ENCODE peak calls at places on chromosomes 13 and 19, in five cellular contexts. K is HepG2, T is GM12878, F is H1, W is K562. G is an unnamed sample.

GRCh38 chr19:55493650-55494171 is 5.5 kb downstream of the SSC5D start:
- DNase-seq in F (no peak), K (no peak), T (no peak), W (no peak), G (no peak)

GRCh38 chr13:74090397-74090796 is 43.8 kb downstream of the KLF12 start:
- DNase-seq in K (no peak), T (no peak), W (no peak), F (no peak), G (no peak)

GRCh38 chr19:55279773-55280643 is at the start of gene HSPBP1:
- DNase-seq in K (peak), W (peak), T (peak), F (peak), G (peak)

GRCh38 chr19:15324791-15325519 is 7.4 kb downstream of the BRD4 start:
- DNase-seq in W (no peak), T (no peak), K (no peak), F (no peak), G (no peak)

GRCh38 chr19:4089400-4089908 is 22.8 kb upstream of the ZBTB7A start:
- DNase-seq in K (no peak), F (no peak), W (no peak), T (no peak), G (no peak)

GRCh38 chr19:3094638-3095374 is 644 bp downstream of the GNA11 start:
- DNase-seq in T (no peak), F (no peak), K (no peak), W (no peak), G (no peak)

GRCh38 chr13:100330662-100331061 is 241.8 kb downstream of the PCCA start:
- DNase-seq in F (no peak), W (no peak), T (no peak), K (no peak), G (no peak)

GRCh38 chr13:105655046-105655445 is 880.4 kb downstream of the EFNB2 start:
- DNase-seq in K (no peak), T (no peak), F (no peak), W (no peak), G (no peak)

GRCh38 chr13:24684600-24684998 is 4.4 kb downstream of the ATP12A start:
- DNase-seq in W (no peak), K (no peak), F (no peak), T (no peak), G (no peak)

GRCh38 chr19:4654437-4655361 is 15.4 kb downstream of the TNFAIP8L1 start:
- DNase-seq in T (no peak), W (no peak), F (no peak), K (peak), G (no peak)

GRCh38 chr13:108322206-108322824 is 52.8 kb downstream of the TNFSF13B start:
- DNase-seq in T (peak), W (peak), K (peak), F (no peak), G (peak)

GRCh38 chr13:43268632-43269031 is 245.2 kb downstream of the DNAJC15 start:
- DNase-seq in W (no peak), K (no peak), T (no peak), F (no peak), G (no peak)

GRCh38 chr19:6718741-6719539 is 1.5 kb downstream of the C3 start:
- DNase-seq in F (no peak), T (no peak), W (peak), K (peak), G (peak)

GRCh38 chr13:111156421-111156820 is 41.3 kb downstream of the ARHGEF7 start:
- DNase-seq in W (no peak), F (no peak), T (no peak), K (no peak), G (no peak)

GRCh38 chr13:98530236-98530635 is 46.7 kb downstream of the STK24 start:
- DNase-seq in T (no peak), F (no peak), W (no peak), K (no peak), G (no peak)

GRCh38 chr19:32220951-32221350 is 124.5 kb upstream of the ZNF507 start:
- DNase-seq in T (no peak), K (no peak), F (no peak), W (no peak), G (no peak)

GRCh38 chr13:77952737-77953136 is 34.1 kb upstream of the EDNRB start:
- DNase-seq in W (no peak), T (no peak), K (no peak), F (no peak), G (no peak)

GRCh38 chr13:51793570-51794273 is 10.2 kb downstream of the DHRS12 start:
- DNase-seq in K (no peak), T (peak), W (peak), F (no peak), G (peak)

GRCh38 chr19:54893406-54893805 is 12.5 kb upstream of the NCR1 start:
- DNase-seq in T (no peak), W (no peak), K (no peak), F (peak), G (no peak)

GRCh38 chr13:49112782-49113525 is 107.2 kb upstream of the MLNR start:
- DNase-seq in F (peak), W (peak), T (no peak), K (no peak), G (no peak)

GRCh38 chr13:51806571-51806970 is 2.6 kb upstream of the DHRS12 start:
- DNase-seq in K (no peak), T (no peak), F (no peak), W (peak), G (no peak)

GRCh38 chr19:3142292-3142670 is 6.4 kb downstream of the GNA15 start:
- DNase-seq in K (no peak), F (no peak), T (no peak), W (no peak), G (peak)

GRCh38 chr19:14031719-14032480 is at the start of gene IL27RA:
- DNase-seq in F (peak), K (peak), W (peak), T (peak), G (peak)

GRCh38 chr19:31553112-31553843 is 204.0 kb upstream of the TSHZ3 start:
- DNase-seq in W (no peak), K (no peak), T (no peak), F (no peak), G (peak)

GRCh38 chr13:109370486-109370885 is 415.9 kb downstream of the IRS2 start:
- DNase-seq in T (no peak), W (no peak), K (no peak), F (no peak), G (no peak)

GRCh38 chr13:102317593-102317992 is 84.3 kb downstream of the FGF14 start:
- DNase-seq in T (no peak), K (no peak), F (no peak), W (no peak), G (no peak)

GRCh38 chr13:30832845-30833332 is 73.2 kb upstream of the MEDAG start:
- DNase-seq in W (no peak), K (peak), F (peak), T (no peak), G (peak)
- TF ChIP-seq CEBPB in W (no peak), K (no peak), F (no peak), T (no peak), G (no peak)

GRCh38 chr13:32988588-32989256 is 27.5 kb upstream of the KL start:
- DNase-seq in F (no peak), W (no peak), T (no peak), K (no peak), G (no peak)
- TF ChIP-seq HDAC2 in F (no peak), W (no peak), T (no peak), K (no peak), G (no peak)

DNA sequence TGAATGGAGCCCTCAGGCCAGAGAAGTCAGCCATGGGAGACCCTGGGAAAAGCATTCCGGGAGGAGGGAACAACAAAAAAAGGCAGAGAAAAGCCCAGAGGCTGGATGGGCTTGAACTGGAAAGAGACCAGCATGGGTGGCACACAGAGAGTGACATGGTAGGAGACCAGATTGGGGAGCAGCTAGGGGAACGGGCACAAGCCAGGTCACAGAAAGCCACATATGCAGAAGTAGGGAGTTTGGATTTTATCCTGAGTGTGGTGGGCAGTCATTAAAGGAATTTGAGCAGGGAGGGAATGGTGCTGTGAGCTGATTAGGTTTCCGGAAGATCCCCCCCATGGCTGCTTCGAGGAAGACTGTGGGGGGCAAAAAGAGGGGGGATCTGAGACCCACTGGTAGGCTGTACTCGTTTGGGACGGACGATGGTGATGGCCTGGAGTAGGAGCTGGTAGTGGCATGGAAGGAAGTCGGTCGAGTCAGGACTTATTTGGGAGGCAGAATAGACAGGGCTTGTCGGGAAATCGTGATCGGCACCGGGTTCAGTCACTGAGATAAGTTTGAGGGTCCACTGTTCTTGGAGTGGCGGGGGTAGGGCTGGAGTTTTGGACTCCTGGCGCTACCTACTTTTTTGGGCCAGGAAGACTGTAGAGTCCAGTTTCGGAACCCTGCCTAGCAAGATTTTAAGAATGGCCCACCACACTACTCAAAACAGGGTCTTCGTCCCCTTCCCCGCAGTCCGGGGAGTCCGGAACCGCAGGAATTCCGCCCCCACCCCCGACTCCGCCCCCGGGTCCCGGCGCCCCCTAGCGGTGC is 949 bp downstream of the SERTAD1 start:
- DNase-seq in T (no peak), F (no peak), W (peak), K (no peak), G (no peak)
- TF ChIP-seq CEBPB in T (no peak), F (no peak), W (no peak), K (no peak), G (no peak)

GRCh38 chr19:57708641-57709354 is at the start of gene ZNF154:
- DNase-seq in F (peak), K (no peak), W (no peak), T (no peak), G (no peak)
- TF ChIP-seq HDAC2 in F (no peak), K (no peak), W (no peak), T (no peak), G (no peak)

DNA sequence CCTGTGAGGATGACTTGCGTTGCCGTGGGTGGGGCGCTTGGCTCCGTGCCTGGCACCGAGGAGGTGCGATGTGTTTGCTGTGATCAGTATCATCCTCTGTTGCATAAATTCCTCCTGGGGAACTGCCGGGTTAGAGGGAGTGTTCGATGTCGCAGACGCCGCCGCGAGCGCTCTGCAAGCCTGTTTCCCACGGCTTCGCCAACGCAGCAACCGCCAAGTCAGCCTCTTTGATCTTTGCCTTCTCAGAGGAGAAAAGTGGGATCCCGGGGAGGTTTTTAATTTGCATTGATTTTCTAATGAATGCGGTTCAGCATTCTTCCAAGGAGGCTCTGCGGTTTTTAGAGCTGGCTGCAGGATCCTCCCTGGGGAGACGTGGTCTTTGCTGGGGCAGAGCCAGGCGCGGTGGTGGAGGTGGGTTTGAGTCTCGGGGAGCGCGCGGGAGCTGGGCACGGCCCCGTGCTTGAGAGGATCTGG is 7.6 kb downstream of the GPR32 start:
- DNase-seq in F (no peak), K (no peak), T (no peak), W (no peak), G (peak)
- TF ChIP-seq CEBPB in F (no peak), K (no peak), T (no peak), W (peak), G (no peak)

GRCh38 chr19:752652-753517 is 2.0 kb downstream of the MISP start:
- DNase-seq in W (no peak), K (peak), T (no peak), F (no peak), G (peak)
- TF ChIP-seq HDAC2 in W (no peak), K (peak), T (no peak), F (no peak), G (no peak)

DNA sequence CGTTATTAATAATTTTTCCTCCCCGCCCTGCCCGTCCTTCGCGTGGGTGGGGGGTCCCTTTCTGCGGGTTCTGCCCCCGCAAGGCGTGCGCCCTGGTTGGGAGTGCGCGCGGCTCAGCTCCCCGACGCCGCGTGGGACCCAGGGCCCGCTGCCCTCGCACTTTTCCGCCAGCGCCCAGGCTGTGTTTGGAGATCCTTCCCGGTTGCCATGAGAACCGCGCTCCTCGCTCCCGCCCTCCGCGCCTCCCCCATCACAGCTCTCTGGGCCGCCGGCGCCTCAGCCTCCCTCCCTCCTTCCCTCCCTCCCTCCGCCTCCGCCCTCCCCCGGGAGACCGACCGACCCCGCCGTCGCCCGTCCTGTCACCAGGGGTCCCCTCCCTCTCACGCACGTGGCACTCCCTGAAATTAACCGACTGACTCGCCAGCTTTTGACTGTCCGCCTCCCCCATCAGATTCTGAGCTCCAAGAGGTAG is 2.4 kb upstream of the SSBP4 start:
- DNase-seq in K (peak), W (peak), T (no peak), F (no peak), G (no peak)
- TF ChIP-seq CEBPB in K (no peak), W (no peak), T (no peak), F (no peak), G (no peak)

DNA sequence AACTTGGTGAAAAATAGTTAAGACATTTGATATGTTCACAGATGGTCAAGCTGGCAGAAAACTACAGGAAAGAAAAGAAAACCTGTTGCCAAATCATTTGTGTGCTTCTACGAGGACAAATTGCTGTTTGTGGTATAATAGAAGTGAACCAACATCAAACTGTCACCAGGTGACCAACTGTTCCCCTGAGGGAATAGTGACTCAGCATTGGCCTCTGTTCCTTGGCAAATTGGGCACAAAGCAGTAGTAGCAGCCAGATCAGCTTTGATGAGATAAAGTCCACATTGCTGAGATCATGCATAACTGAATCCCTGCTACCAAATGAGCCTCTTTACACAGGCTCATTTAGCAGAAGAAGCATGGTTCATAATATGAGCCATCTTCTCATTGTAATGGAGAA is 103.5 kb downstream of the POSTN start:
- DNase-seq in F (no peak), T (no peak), W (no peak), K (no peak), G (no peak)
- TF ChIP-seq HDAC2 in F (no peak), T (no peak), W (no peak), K (no peak), G (no peak)

G was measured in A549.